ENCODE peak calls at places on chromosomes 3 and 15, in ten cellular contexts. S is spleen; M is CD8-positive, alpha-beta T cell; C is heart left ventricle; A is IMR-90; T is PC-3; N is RWPE1; D is GM23248; G is left lung; X is AG04450. I is an unnamed sample.

GRCh38 chr3:115084686-115085085 is 62.4 kb downstream of the ZBTB20 start:
- DNase-seq in S (no peak), A (no peak), D (peak; percentile 35), C (no peak), G (no peak), N (no peak), T (no peak), X (no peak), M (no peak), I (no peak)

GRCh38 chr3:155676252-155676981 is 68.5 kb downstream of the PLCH1 start:
- DNase-seq in M (no peak), A (peak; percentile 34), G (peak; percentile 50), N (peak; percentile 20), X (no peak), S (no peak), C (no peak), T (peak; percentile 58), D (peak; percentile 89), I (no peak)

GRCh38 chr3:127002195-127003174 is 19.6 kb downstream of the PLXNA1 start:
- DNase-seq in A (peak; percentile 89), T (no peak), C (peak; percentile 92), G (peak; percentile 89), N (peak; percentile 84), X (peak; percentile 76), D (peak; percentile 94), M (no peak), S (peak; percentile 86), I (no peak)

GRCh38 chr3:141402476-141403171 is 34.3 kb downstream of the ZBTB38 start:
- DNase-seq in A (peak; percentile 78), G (peak; percentile 92), C (peak; percentile 88), T (peak; percentile 29), S (peak; percentile 92), D (peak; percentile 81), X (no peak), N (peak; percentile 47), M (peak; percentile 61), I (peak; percentile 45)

GRCh38 chr15:25859838-25860645 is 3.1 kb downstream of the ATP10A start:
- DNase-seq in D (peak; percentile 54), T (peak; percentile 21), X (no peak), S (no peak), G (no peak), C (no peak), A (no peak), M (peak; percentile 75), N (no peak), I (no peak)

GRCh38 chr3:174737966-174738365 is 121.2 kb upstream of the NAALADL2 start:
- DNase-seq in D (peak; percentile 13), M (no peak), S (no peak), N (no peak), G (no peak), A (no peak), T (no peak), C (no peak), X (no peak), I (no peak)

GRCh38 chr3:107218864-107219269 is 158.4 kb upstream of the CCDC54 start:
- DNase-seq in G (no peak), A (no peak), S (no peak), M (no peak), C (no peak), X (no peak), T (no peak), N (no peak), D (no peak), I (peak; percentile 20)

GRCh38 chr3:171001957-171002694 is 24.4 kb downstream of the SLC2A2 start:
- DNase-seq in N (no peak), G (no peak), D (peak; percentile 29), A (peak; percentile 66), C (no peak), X (no peak), S (no peak), M (no peak), T (peak; percentile 94), I (no peak)

GRCh38 chr15:55909036-55909811 is 84.2 kb downstream of the NEDD4 start:
- DNase-seq in S (no peak), T (peak; percentile 78), N (peak; percentile 16), C (no peak), X (no peak), A (peak; percentile 70), D (peak; percentile 86), G (no peak), M (no peak), I (no peak)

GRCh38 chr15:90099072-90099867 is 3.0 kb downstream of the IDH2 start:
- DNase-seq in M (peak; percentile 70), G (no peak), T (no peak), S (peak; percentile 81), D (no peak), C (no peak), A (no peak), N (no peak), X (no peak), I (no peak)

GRCh38 chr3:178434206-178434805 is 101.9 kb upstream of the KCNMB2 start:
- DNase-seq in G (no peak), S (no peak), D (peak; percentile 19), M (no peak), C (no peak), N (no peak), T (peak; percentile 30), A (no peak), X (no peak), I (no peak)

GRCh38 chr15:101054991-101055390 is 135.8 kb downstream of the LRRK1 start:
- DNase-seq in A (no peak), G (no peak), N (no peak), S (peak; percentile 48), D (no peak), T (no peak), C (no peak), M (no peak), X (no peak), I (no peak)

GRCh38 chr3:45067941-45068340 is 41.8 kb downstream of the CLEC3B start:
- DNase-seq in S (no peak), G (no peak), A (no peak), T (no peak), D (no peak), X (no peak), C (no peak), M (no peak), N (no peak), I (no peak)
- H3K27ac ChIP-seq in S (no peak overlapping the region), G (no peak overlapping the region), A (no peak overlapping the region), T (no peak overlapping the region), D (no peak overlapping the region), X (no peak overlapping the region), C (no peak overlapping the region), M (no peak overlapping the region), N (no peak overlapping the region), I (no peak overlapping the region)

DNA sequence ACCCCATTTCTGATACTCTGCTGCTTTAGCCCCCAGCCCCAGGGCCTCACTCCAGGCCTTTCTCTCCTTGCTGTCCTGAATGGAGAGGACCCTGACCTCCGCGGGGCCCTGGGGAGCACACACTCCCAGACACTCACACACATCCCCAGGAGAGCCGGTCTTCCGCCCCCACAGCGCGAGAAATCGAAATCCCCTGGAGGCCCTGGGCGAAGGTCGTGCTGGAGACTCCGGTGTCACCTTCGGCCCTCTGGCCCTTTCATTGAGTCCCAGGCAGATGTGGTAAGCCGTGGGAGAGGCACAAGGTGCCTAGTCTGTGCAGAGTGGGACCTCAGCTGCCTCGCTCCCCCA is 844 bp upstream of the GOLGA8B start:
- DNase-seq in M (no peak), S (no peak), G (no peak), N (no peak), X (no peak), A (no peak), C (no peak), T (no peak), D (no peak), I (no peak)
- H3K27ac ChIP-seq in M (no peak overlapping the region), S (no peak overlapping the region), G (no peak overlapping the region), N (peak overlapping the region; percentile 74), X (no peak overlapping the region), A (no peak overlapping the region), C (no peak overlapping the region), T (no peak overlapping the region), D (no peak overlapping the region), I (no peak overlapping the region)

GRCh38 chr3:57919987-57920386 is 88.2 kb upstream of the FLNB start:
- DNase-seq in M (no peak), D (no peak), C (no peak), X (no peak), N (no peak), A (no peak), G (no peak), S (no peak), T (peak; percentile 34), I (no peak)

GRCh38 chr3:57923101-57923500 is 85.1 kb upstream of the FLNB start:
- DNase-seq in M (no peak), T (no peak), A (no peak), G (no peak), D (no peak), C (no peak), N (no peak), S (no peak), X (no peak), I (no peak)

GRCh38 chr3:57917611-57918010 is 90.6 kb upstream of the FLNB start:
- DNase-seq in A (no peak), S (no peak), M (no peak), D (peak; percentile 31), T (no peak), G (no peak), X (no peak), N (no peak), C (no peak), I (no peak)

GRCh38 chr3:57918123-57918837 is 89.9 kb upstream of the FLNB start:
- DNase-seq in S (no peak), A (peak; percentile 87), N (no peak), X (peak; percentile 34), T (peak; percentile 90), G (no peak), C (no peak), M (no peak), D (peak; percentile 95), I (no peak)
- H3K27ac ChIP-seq in S (no peak overlapping the region), A (no peak overlapping the region), N (no peak overlapping the region), X (no peak overlapping the region), T (peak overlapping the region; percentile 49), G (no peak overlapping the region), C (no peak overlapping the region), M (no peak overlapping the region), D (peak overlapping the region; percentile 72), I (no peak overlapping the region)

GRCh38 chr3:19346734-19347133 is 198.4 kb downstream of the KCNH8 start:
- DNase-seq in C (no peak), A (no peak), D (no peak), N (no peak), M (no peak), S (no peak), G (no peak), T (no peak), X (no peak), I (no peak)

GRCh38 chr3:19348929-19349564 is 200.7 kb downstream of the KCNH8 start:
- DNase-seq in C (no peak), M (no peak), X (no peak), G (no peak), T (peak; percentile 60), N (peak; percentile 3), D (peak; percentile 54), S (no peak), A (peak; percentile 1), I (no peak)

GRCh38 chr3:19347701-19348100 is 199.4 kb downstream of the KCNH8 start:
- DNase-seq in M (no peak), S (no peak), X (no peak), D (no peak), A (no peak), G (no peak), C (no peak), T (no peak), N (no peak), I (no peak)

DNA sequence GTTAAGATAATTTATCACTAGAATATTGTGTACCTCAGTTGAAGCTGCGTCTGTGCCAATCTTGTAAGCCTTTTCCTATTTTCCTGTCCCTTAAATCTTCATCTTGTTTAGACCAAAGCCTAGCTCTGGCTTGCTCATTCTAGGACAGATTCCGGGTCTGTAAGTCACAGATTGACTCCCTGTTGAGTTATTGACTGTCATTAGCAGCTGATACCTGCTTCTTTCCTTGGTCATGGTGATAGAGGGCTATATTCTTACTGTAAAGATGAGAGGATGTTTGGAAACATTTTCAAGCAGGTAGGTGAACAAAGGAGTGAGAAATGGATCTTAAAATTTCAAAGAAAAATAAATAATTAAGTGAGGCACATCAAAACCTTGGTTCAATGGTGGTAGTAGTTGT is 200.2 kb downstream of the KCNH8 start:
- DNase-seq in T (no peak), C (no peak), N (no peak), G (no peak), X (no peak), S (no peak), A (no peak), D (no peak), M (no peak), I (no peak)
- H3K27ac ChIP-seq in T (no peak overlapping the region), C (no peak overlapping the region), N (no peak overlapping the region), G (no peak overlapping the region), X (no peak overlapping the region), S (peak overlapping the region; percentile 59), A (no peak overlapping the region), D (no peak overlapping the region), M (no peak overlapping the region), I (no peak overlapping the region)